ENCODE peak calls at places on chromosomes 2 and 18, in nine cellular contexts. S is non-pigmented ciliary epithelial cell, V is GM23248, O is LoVo, E is NCI-H2081, P is right cardiac atrium, D is germinal center, J is lower leg skin, X is NCI-H526. L is an unnamed sample.

GRCh38 chr18:65091737-65092329 is 659.0 kb upstream of the CDH7 start:
- DNase-seq in E (no peak), D (no peak), O (peak; percentile 35), V (peak; percentile 27), X (peak; percentile 36), P (no peak), S (no peak), J (no peak), L (no peak)

GRCh38 chr2:113992090-113992489 is 102.2 kb downstream of the ACTR3 start:
- DNase-seq in D (no peak), X (no peak), J (no peak), E (no peak), S (no peak), O (no peak), V (peak; percentile 18), P (no peak), L (no peak)

GRCh38 chr2:27996156-27996920 is 105.8 kb downstream of the BABAM2 start:
- DNase-seq in D (no peak), E (no peak), P (no peak), J (no peak), X (no peak), O (no peak), S (no peak), V (no peak), L (no peak)

GRCh38 chr2:180017764-180018163 is 10.7 kb upstream of the CWC22 start:
- DNase-seq in D (no peak), V (peak; percentile 49), S (no peak), E (no peak), P (peak; percentile 65), O (no peak), J (peak; percentile 89), X (no peak), L (no peak)

GRCh38 chr2:42830922-42831574 is 38.7 kb upstream of the HAAO start:
- DNase-seq in O (no peak), J (peak; percentile 57), V (no peak), E (no peak), X (no peak), S (no peak), P (no peak), D (no peak), L (no peak)

GRCh38 chr18:9596257-9596656 is 18.1 kb downstream of the PPP4R1 start:
- DNase-seq in P (no peak), D (no peak), E (no peak), V (peak; percentile 26), X (no peak), J (no peak), S (no peak), O (no peak), L (no peak)

GRCh38 chr2:238872628-238873400 is 24.9 kb downstream of the TWIST2 start:
- DNase-seq in S (no peak), O (no peak), V (peak; percentile 48), D (no peak), X (no peak), J (peak; percentile 76), P (no peak), E (no peak), L (no peak)

GRCh38 chr2:133518646-133519344 is 49.5 kb downstream of the NCKAP5 start:
- DNase-seq in O (no peak), P (no peak), E (no peak), V (no peak), S (no peak), D (no peak), X (no peak), J (no peak), L (no peak)

GRCh38 chr2:224837066-224837465 is 120.9 kb upstream of the CCDC195 start:
- DNase-seq in S (no peak), O (no peak), P (no peak), V (no peak), E (no peak), D (no peak), X (no peak), J (no peak), L (no peak)

GRCh38 chr2:71715241-71715750 is 261.9 kb downstream of the DYSF start:
- DNase-seq in J (peak; percentile 54), S (no peak), D (no peak), E (no peak), X (no peak), P (no peak), O (no peak), V (no peak), L (no peak)

GRCh38 chr2:257429-257828 is 6.4 kb downstream of the SH3YL1 start:
- DNase-seq in D (no peak), J (no peak), O (no peak), S (no peak), X (no peak), E (no peak), V (no peak), P (no peak), L (no peak)

GRCh38 chr2:84963692-84964405 is 7.1 kb upstream of the KCMF1 start:
- DNase-seq in X (no peak), S (peak; percentile 78), V (peak; percentile 96), D (no peak), J (no peak), P (no peak), E (no peak), O (peak; percentile 32), L (no peak)

GRCh38 chr18:49621851-49622351 is 60.0 kb downstream of the LIPG start:
- DNase-seq in D (no peak), X (no peak), O (no peak), P (no peak), J (peak; percentile 53), S (no peak), V (no peak), E (no peak), L (peak; percentile 28)

GRCh38 chr2:176081993-176082884 is 1.5 kb downstream of the EVX2 start:
- DNase-seq in V (no peak), O (no peak), J (peak; percentile 76), S (no peak), X (no peak), E (no peak), P (no peak), D (no peak), L (no peak)

GRCh38 chr2:236745420-236746210 is 176.0 kb downstream of the ACKR3 start:
- DNase-seq in V (peak; percentile 92), P (no peak), J (peak; percentile 89), D (no peak), X (peak; percentile 96), O (peak; percentile 7), E (no peak), S (peak; percentile 85), L (no peak)

GRCh38 chr2:193868132-193868531 is 1673.4 kb upstream of the TMEFF2 start:
- DNase-seq in V (no peak), S (no peak), O (no peak), J (no peak), D (no peak), X (no peak), E (no peak), P (no peak), L (no peak)

GRCh38 chr2:240466579-240467148 is 31.2 kb downstream of the GPC1 start:
- DNase-seq in E (no peak), V (no peak), J (peak; percentile 84), S (no peak), P (peak; percentile 38), O (no peak), D (no peak), X (no peak), L (no peak)

GRCh38 chr2:75424936-75425619 is 135.7 kb downstream of the EVA1A start:
- DNase-seq in P (no peak), V (peak; percentile 65), D (no peak), X (no peak), J (no peak), S (no peak), E (no peak), O (no peak), L (no peak)